ENCODE peak calls at places on chromosomes 6 and 20, in five cellular contexts. J is Peyer's patch, O is ovary, Y is suprapubic skin, G is H1. X is an unnamed sample.

GRCh38 chr6:56450882-56451739 is 191.6 kb downstream of the DST start:
- DNase-seq in G (no peak), Y (no peak), O (peak), J (no peak), X (peak)

GRCh38 chr20:14234666-14235295 is 102.6 kb downstream of the FLRT3 start:
- DNase-seq in G (no peak), J (no peak), Y (no peak), O (no peak), X (no peak)

GRCh38 chr6:117229870-117230269 is 35.5 kb upstream of the VGLL2 start:
- DNase-seq in O (no peak), G (no peak), Y (no peak), J (no peak), X (no peak)

GRCh38 chr20:63162206-63162770 is 53.6 kb downstream of the YTHDF1 start:
- DNase-seq in G (no peak), J (no peak), Y (no peak), O (no peak), X (no peak)

GRCh38 chr6:146990821-146991798 is 213.1 kb upstream of the STXBP5 start:
- DNase-seq in G (no peak), Y (no peak), O (no peak), J (no peak), X (peak)

GRCh38 chr6:157823523-157824370 is 701 bp downstream of the SNX9 start:
- DNase-seq in G (peak), Y (peak), O (peak), J (peak), X (peak)

GRCh38 chr20:57391439-57392129 is 388 bp downstream of the RBM38 start:
- DNase-seq in J (no peak), Y (no peak), O (peak), G (no peak), X (peak)

GRCh38 chr6:155472886-155473285 is 17.2 kb upstream of the NOX3 start:
- DNase-seq in G (no peak), J (no peak), O (no peak), Y (no peak), X (no peak)

GRCh38 chr6:48714286-48715049 is 603.5 kb upstream of the PTCHD4 start:
- DNase-seq in O (no peak), Y (no peak), G (no peak), J (no peak), X (no peak)

GRCh38 chr6:110895907-110896608 is 21.5 kb downstream of the AMD1 start:
- DNase-seq in J (no peak), Y (no peak), O (no peak), G (no peak), X (no peak)

DNA sequence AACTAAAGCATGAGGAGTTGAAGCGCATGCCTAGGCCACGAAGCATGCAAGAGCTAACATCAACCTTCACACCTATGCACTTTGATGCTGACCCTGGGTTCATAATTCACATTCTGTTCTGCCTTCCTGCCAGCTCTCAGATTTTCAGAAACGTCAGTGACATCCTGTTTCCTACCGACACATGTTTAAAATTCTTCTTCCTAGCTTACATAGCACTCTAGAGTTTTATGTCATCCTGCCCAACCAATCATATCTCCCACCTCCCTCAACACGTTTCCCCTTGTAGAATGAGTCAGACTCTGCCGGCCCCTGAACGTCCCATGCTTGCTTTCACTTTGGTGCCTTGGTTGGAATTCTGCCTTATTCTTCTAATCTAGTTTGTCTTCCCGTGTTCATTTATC is 97.1 kb upstream of the MAP7 start:
- DNase-seq in O (peak), Y (no peak), G (no peak), J (no peak), X (peak)
- TF ChIP-seq POLR2A in O (no peak), Y (no peak), G (no peak), J (no peak), X (no peak)

GRCh38 chr6:6969761-6970223 is 138.0 kb upstream of the RREB1 start:
- DNase-seq in J (no peak), G (no peak), Y (no peak), O (no peak), X (peak)
- TF ChIP-seq POLR2A in J (peak), G (no peak), Y (no peak), O (no peak), X (no peak)

DNA sequence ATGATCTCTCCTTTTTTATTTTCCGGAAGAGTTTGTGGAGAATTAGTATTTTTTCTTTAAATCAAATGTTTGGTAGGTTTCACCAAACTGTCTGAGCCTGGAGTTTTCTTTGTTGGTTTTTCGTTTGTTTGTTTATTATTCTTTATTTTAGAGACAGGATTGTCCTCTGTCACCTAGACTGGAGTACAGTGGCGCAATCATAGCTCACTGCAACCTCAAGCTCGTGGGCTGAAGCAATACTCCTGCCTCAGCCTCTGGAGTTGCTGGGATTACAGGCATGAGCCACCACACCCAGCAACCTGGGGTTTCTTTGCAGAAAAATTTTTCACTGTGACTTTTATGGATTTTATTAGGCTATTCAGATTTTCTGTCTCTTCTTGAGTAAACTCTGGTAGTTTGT is 120.2 kb upstream of the LOC128125822 start:
- DNase-seq in Y (no peak), G (no peak), J (no peak), O (no peak), X (no peak)
- TF ChIP-seq POLR2A in Y (no peak), G (no peak), J (no peak), O (no peak), X (no peak)

GRCh38 chr6:15247750-15248450 is 2.0 kb downstream of the JARID2 start:
- DNase-seq in G (peak), Y (peak), O (peak), J (peak), X (peak)
- TF ChIP-seq POLR2A in G (no peak), Y (no peak), O (peak), J (peak), X (peak)